ENCODE peak calls at places on chromosome 5, in ten cellular contexts. P is hepatocyte, F is MM.1S, D is GM23248, W is GM23338, Q is OCI-LY7, C is SK-N-SH, X is HCT116, N is PC-9, Y is Karpas-422. L is an unnamed sample. For H3K9me2, the result is how much of the 10 kb centered on the place peaks cover.

GRCh38 chr5:164742025-164742424 is 1236.6 kb downstream of the MAT2B start:
- DNase-seq in Q (no peak), W (no peak), P (no peak), D (no peak), N (no peak), C (no peak), X (no peak), F (peak), Y (no peak), L (no peak)

GRCh38 chr5:76230711-76231285 is 147.6 kb downstream of the SV2C start:
- DNase-seq in N (no peak), F (no peak), Y (no peak), X (no peak), W (no peak), D (no peak), P (no peak), Q (no peak), C (no peak), L (no peak)

GRCh38 chr5:180492226-180492903 is 1.8 kb upstream of the CNOT6 start:
- DNase-seq in F (no peak), Y (no peak), P (no peak), N (no peak), W (no peak), X (no peak), Q (no peak), C (no peak), D (no peak), L (no peak)

GRCh38 chr5:120124961-120125360 is 339.1 kb upstream of the PRR16 start:
- DNase-seq in P (no peak), D (peak), W (no peak), Q (no peak), F (no peak), C (no peak), Y (no peak), X (no peak), N (no peak), L (no peak)

GRCh38 chr5:127943061-127943371 is 140.6 kb upstream of the SLC12A2 start:
- DNase-seq in C (no peak), D (no peak), N (no peak), X (no peak), W (no peak), Y (no peak), Q (no peak), F (peak), P (no peak), L (no peak)

GRCh38 chr5:36575367-36575781 is 31.0 kb upstream of the SLC1A3 start:
- DNase-seq in F (no peak), N (peak), Q (no peak), P (no peak), D (peak), C (no peak), X (no peak), W (no peak), Y (no peak), L (peak)

GRCh38 chr5:145911164-145911563 is 25.2 kb upstream of the SH3RF2 start:
- DNase-seq in P (no peak), C (no peak), Q (no peak), W (no peak), F (no peak), Y (no peak), X (no peak), N (no peak), D (no peak), L (no peak)

GRCh38 chr5:151151793-151152192 is 5.8 kb downstream of the ANXA6 start:
- DNase-seq in P (no peak), C (no peak), F (no peak), N (no peak), Q (no peak), X (no peak), D (peak), Y (peak), W (no peak), L (no peak)

GRCh38 chr5:84149094-84149493 is 235.6 kb downstream of the EDIL3 start:
- DNase-seq in F (no peak), P (no peak), D (no peak), Y (no peak), X (no peak), N (no peak), Q (no peak), C (no peak), W (peak), L (no peak)

GRCh38 chr5:14713476-14714384 is 49.2 kb downstream of the OTULIN start:
- DNase-seq in N (no peak), C (no peak), D (no peak), X (no peak), F (no peak), Y (no peak), Q (no peak), W (no peak), P (no peak), L (no peak)

GRCh38 chr5:67561145-67561932 is 364.7 kb upstream of the CD180 start:
- DNase-seq in P (no peak), W (no peak), Y (no peak), N (no peak), Q (no peak), D (no peak), C (no peak), F (no peak), X (no peak), L (no peak)

GRCh38 chr5:7392401-7393024 is 3.4 kb upstream of the ADCY2 start:
- DNase-seq in W (peak), Y (peak), N (no peak), D (peak), Q (peak), X (no peak), C (peak), F (peak), P (peak), L (peak)

GRCh38 chr5:111463304-111463703 is 49.0 kb downstream of the STARD4 start:
- DNase-seq in F (no peak), Q (no peak), Y (no peak), N (no peak), C (no peak), D (no peak), X (no peak), P (no peak), W (peak), L (no peak)

GRCh38 chr5:14483504-14484157 is 98.0 kb upstream of the OTULINL start:
- DNase-seq in Q (no peak), D (no peak), N (no peak), Y (no peak), F (no peak), P (no peak), X (no peak), C (peak), W (no peak), L (no peak)

GRCh38 chr5:31232273-31232888 is 38.9 kb downstream of the CDH6 start:
- DNase-seq in C (peak), W (peak), Q (peak), N (no peak), F (peak), D (peak), P (peak), Y (peak), X (peak), L (peak)

GRCh38 chr5:53568868-53569267 is 8.4 kb downstream of the NDUFS4 start:
- DNase-seq in P (no peak), F (no peak), Q (no peak), W (no peak), N (no peak), X (no peak), D (peak), Y (no peak), C (no peak), L (no peak)

DNA sequence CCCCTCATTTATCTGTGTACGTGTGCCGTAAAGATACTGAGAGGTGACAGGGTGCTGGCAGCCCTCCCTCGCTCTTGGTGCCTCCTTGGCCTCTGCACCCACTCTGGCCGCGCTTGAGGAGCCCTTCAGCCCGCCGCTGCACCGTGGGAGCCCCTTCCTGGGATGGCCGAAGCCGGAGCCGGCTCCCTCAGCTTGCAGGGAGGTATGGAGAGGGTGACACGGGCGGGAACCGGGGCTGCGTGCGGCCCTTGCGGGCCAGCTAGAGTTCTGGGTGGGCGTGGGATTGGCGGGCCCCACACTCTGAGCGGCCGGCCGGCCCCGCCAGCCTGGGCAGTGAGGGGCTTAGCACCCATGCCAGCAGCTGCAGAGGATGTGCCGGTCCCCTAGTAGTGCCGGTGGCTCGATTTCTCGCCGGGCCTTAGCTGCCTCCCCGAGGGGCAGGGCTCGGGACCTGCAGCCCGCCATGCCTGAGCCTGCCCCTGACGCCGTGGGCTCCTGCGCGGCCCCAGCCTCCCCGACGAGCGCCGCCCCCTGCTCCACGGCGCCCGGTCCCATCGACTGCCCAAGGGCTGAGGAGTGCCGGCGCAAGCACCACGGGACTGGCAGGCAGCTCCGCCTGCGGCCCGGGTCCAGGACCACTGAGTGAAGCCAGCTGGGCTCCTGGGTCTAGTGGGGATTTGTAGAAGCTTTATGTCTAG is 21.6 kb downstream of the NKX2-5 start:
- DNase-seq in W (no peak), P (no peak), Q (no peak), Y (no peak), D (no peak), C (no peak), F (no peak), X (no peak), N (no peak), L (no peak)
- H3K9me2 ChIP-seq in W (under half), P (under half), Q (under half), Y (under half), D (under half), C (under half), F (under half), X (under half), N (under half), L (under half)

DNA sequence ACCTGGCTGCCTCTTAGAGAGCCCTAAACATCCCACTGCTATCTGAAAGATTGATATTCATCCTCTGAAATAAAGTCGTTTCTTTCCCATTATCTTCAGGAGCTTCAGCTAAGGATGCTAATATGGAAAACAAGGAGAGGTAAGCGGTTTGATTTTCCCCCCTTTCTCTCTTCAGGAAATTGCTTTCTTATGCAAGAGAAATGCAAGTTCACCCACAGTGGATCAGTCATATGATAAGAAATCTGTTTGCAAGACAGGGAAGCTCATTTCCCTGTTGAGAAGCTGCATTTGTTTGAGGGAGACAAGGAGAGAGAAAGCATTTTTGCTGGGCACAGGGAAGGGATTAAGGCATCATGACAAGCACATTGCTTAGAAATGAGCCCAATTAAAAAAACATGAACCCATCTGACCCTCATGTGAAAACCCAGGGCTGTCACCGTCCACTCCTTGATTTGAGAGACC is 53.7 kb upstream of the BOD1 start:
- DNase-seq in C (no peak), P (no peak), Y (no peak), W (peak), D (peak), F (no peak), N (no peak), Q (no peak), X (no peak), L (no peak)
- H3K27ac ChIP-seq in C (peak), P (no peak), Y (no peak), W (peak), D (no peak), F (no peak), N (no peak), Q (no peak), X (no peak), L (no peak)

GRCh38 chr5:135116146-135116545 is 82.1 kb upstream of the PITX1 start:
- DNase-seq in P (no peak), F (no peak), Y (no peak), X (no peak), N (no peak), C (no peak), D (no peak), W (no peak), Q (no peak), L (no peak)
- H3K9me2 ChIP-seq in P (under half), F (under half), Y (under half), X (under half), N (under half), C (under half), D (under half), W (under half), Q (under half), L (under half)

GRCh38 chr5:142106061-142106460 is 2.5 kb upstream of the NDFIP1 start:
- DNase-seq in W (no peak), F (no peak), Y (no peak), N (no peak), D (peak), X (no peak), Q (no peak), P (no peak), C (no peak), L (no peak)
- H3K27ac ChIP-seq in W (no peak), F (no peak), Y (no peak), N (no peak), D (peak), X (no peak), Q (no peak), P (peak), C (peak), L (no peak)

GRCh38 chr5:154696891-154697290 is 58.3 kb upstream of the LARP1 start:
- DNase-seq in N (no peak), D (no peak), W (peak), P (no peak), C (no peak), Q (no peak), F (no peak), X (no peak), Y (no peak), L (no peak)
- H3K9me2 ChIP-seq in N (under half), D (under half), W (under half), P (under half), C (under half), Q (under half), F (under half), X (under half), Y (under half), L (under half)

GRCh38 chr5:71891406-71891805 is 172.3 kb downstream of the CARTPT start:
- DNase-seq in W (no peak), Q (no peak), P (no peak), Y (no peak), X (no peak), C (no peak), N (no peak), D (no peak), F (no peak), L (no peak)

GRCh38 chr5:71894091-71894490 is 175.0 kb downstream of the CARTPT start:
- DNase-seq in X (no peak), C (no peak), Q (no peak), P (no peak), F (no peak), Y (no peak), D (no peak), W (no peak), N (no peak), L (no peak)

GRCh38 chr5:71892641-71893340 is 173.7 kb downstream of the CARTPT start:
- DNase-seq in Y (no peak), N (no peak), F (no peak), P (no peak), X (no peak), Q (no peak), C (no peak), D (peak), W (peak), L (no peak)

GRCh38 chr5:71893451-71893850 is 174.4 kb downstream of the CARTPT start:
- DNase-seq in C (no peak), P (no peak), D (peak), Y (no peak), Q (no peak), F (no peak), W (no peak), X (no peak), N (no peak), L (no peak)

GRCh38 chr5:71891856-71892255 is 172.8 kb downstream of the CARTPT start:
- DNase-seq in F (no peak), W (peak), C (no peak), Y (no peak), Q (no peak), P (peak), X (no peak), N (peak), D (peak), L (no peak)
- H3K27ac ChIP-seq in F (no peak), W (no peak), C (no peak), Y (no peak), Q (no peak), P (peak), X (no peak), N (no peak), D (no peak), L (no peak)